ENCODE peak calls at places on chromosome 5, in five cellular contexts. P is AG04449, H is fibroblast of mammary gland, F is PC-3, V is Calu3. K is an unnamed sample.

GRCh38 chr5:2133080-2133479 is 250.4 kb upstream of the IRX4 start:
- DNase-seq in V (no peak), F (no peak), H (peak), P (no peak), K (no peak)

GRCh38 chr5:172412724-172413260 is 41.5 kb downstream of the SH3PXD2B start:
- DNase-seq in P (peak), V (no peak), H (peak), F (peak), K (peak)

GRCh38 chr5:107522456-107522855 is 148.3 kb downstream of the EFNA5 start:
- DNase-seq in P (no peak), V (no peak), F (no peak), H (no peak), K (no peak)

GRCh38 chr5:130164966-130165365 is 260.7 kb downstream of the CHSY3 start:
- DNase-seq in P (no peak), V (no peak), H (peak), F (peak), K (no peak)

GRCh38 chr5:82922086-82922734 is 155.0 kb downstream of the TMEM167A start:
- DNase-seq in F (no peak), V (no peak), P (no peak), H (no peak), K (no peak)

GRCh38 chr5:14041528-14042184 is 97.2 kb upstream of the DNAH5 start:
- DNase-seq in P (no peak), F (no peak), H (no peak), V (no peak), K (no peak)

GRCh38 chr5:2758632-2759031 is 7.2 kb upstream of the IRX2 start:
- DNase-seq in P (no peak), H (no peak), F (no peak), V (no peak), K (no peak)

GRCh38 chr5:22918511-22918910 is 65.4 kb upstream of the CDH12 start:
- DNase-seq in P (no peak), H (no peak), V (no peak), F (no peak), K (no peak)

GRCh38 chr5:162037431-162037830 is 30.1 kb upstream of the GABRG2 start:
- DNase-seq in H (no peak), V (no peak), F (no peak), P (no peak), K (no peak)

GRCh38 chr5:72438141-72438540 is 69.1 kb downstream of the ZNF366 start:
- DNase-seq in H (peak), F (peak), V (peak), P (no peak), K (no peak)

GRCh38 chr5:55370291-55370925 is 62.6 kb downstream of the MTREX start:
- DNase-seq in H (no peak), V (no peak), F (no peak), P (no peak), K (no peak)

GRCh38 chr5:94745786-94746730 is 127.6 kb downstream of the SLF1 start:
- DNase-seq in H (peak), V (no peak), F (peak), P (no peak), K (no peak)

GRCh38 chr5:68353624-68354023 is 138.1 kb downstream of the PIK3R1 start:
- DNase-seq in H (peak), P (no peak), V (no peak), F (no peak), K (no peak)

GRCh38 chr5:2277886-2278285 is 395.2 kb upstream of the IRX4 start:
- DNase-seq in V (no peak), P (no peak), F (no peak), H (no peak), K (no peak)

GRCh38 chr5:100270323-100270771 is 264.8 kb upstream of the FAM174A start:
- DNase-seq in V (no peak), F (peak), P (no peak), H (no peak), K (no peak)

GRCh38 chr5:10229306-10230048 is 20.2 kb downstream of the ATPSCKMT start:
- DNase-seq in P (peak), F (peak), V (no peak), H (peak), K (no peak)

GRCh38 chr5:122007445-122008010 is 45.8 kb downstream of the SRFBP1 start:
- DNase-seq in H (no peak), P (no peak), V (no peak), F (no peak), K (no peak)

GRCh38 chr5:2187687-2188086 is 305.0 kb upstream of the IRX4 start:
- DNase-seq in F (no peak), P (no peak), H (no peak), V (no peak), K (no peak)

GRCh38 chr5:82222597-82223574 is 55.3 kb downstream of the RPS23 start:
- DNase-seq in H (no peak), V (no peak), P (peak), F (no peak), K (no peak)

GRCh38 chr5:102865171-102865509 is 110.0 kb downstream of the PAM start:
- DNase-seq in V (no peak), F (no peak), P (no peak), H (peak), K (no peak)

GRCh38 chr5:35819656-35820055 is 37.0 kb upstream of the IL7R start:
- DNase-seq in P (no peak), H (no peak), V (no peak), F (no peak), K (no peak)

GRCh38 chr5:112226215-112226614 is 192.9 kb downstream of the EPB41L4A start:
- DNase-seq in H (no peak), F (no peak), P (no peak), V (no peak), K (no peak)

GRCh38 chr5:1445313-1445894 is at the start of gene SLC6A3:
- DNase-seq in H (no peak), F (no peak), P (no peak), V (no peak), K (peak)

GRCh38 chr5:103571730-103572129 is 9.1 kb upstream of the NUDT12 start:
- DNase-seq in P (no peak), V (no peak), F (no peak), H (no peak), K (no peak)

GRCh38 chr5:14818931-14819790 is 52.4 kb downstream of the ANKH start:
- DNase-seq in P (no peak), H (peak), F (no peak), V (no peak), K (no peak)

GRCh38 chr5:112418412-112419049 is 546 bp downstream of the EPB41L4A start:
- DNase-seq in F (no peak), H (no peak), P (no peak), V (peak), K (no peak)

GRCh38 chr5:125370486-125370885 is 624.0 kb upstream of the ZNF608 start:
- DNase-seq in V (no peak), P (no peak), F (no peak), H (no peak), K (no peak)

GRCh38 chr5:56475689-56476486 is 242.8 kb upstream of the ANKRD55 start:
- DNase-seq in P (no peak), H (no peak), F (peak), V (no peak), K (no peak)

GRCh38 chr5:149450199-149450598 is 71.1 kb upstream of the IL17B start:
- DNase-seq in F (no peak), V (no peak), H (peak), P (no peak), K (no peak)

GRCh38 chr5:68714810-68715209 is 379.0 kb upstream of the SLC30A5 start:
- DNase-seq in F (no peak), P (no peak), H (no peak), V (no peak), K (no peak)

GRCh38 chr5:124156408-124157027 is 589.9 kb downstream of the ZNF608 start:
- DNase-seq in H (peak), V (no peak), P (no peak), F (no peak), K (no peak)

GRCh38 chr5:132674671-132675506 is 1.1 kb downstream of the IL4 start:
- DNase-seq in F (peak), V (peak), H (peak), P (peak), K (no peak)

GRCh38 chr5:8376478-8376877 is 507.5 kb downstream of the MTRR start:
- DNase-seq in F (no peak), V (no peak), H (no peak), P (no peak), K (no peak)

GRCh38 chr5:64827703-64828102 is 59.0 kb downstream of the CWC27 start:
- DNase-seq in F (no peak), V (no peak), H (no peak), P (no peak), K (no peak)

GRCh38 chr5:157516016-157516415 is 56.0 kb downstream of the NIPAL4 start:
- DNase-seq in V (no peak), H (peak), F (peak), P (peak), K (no peak)

GRCh38 chr5:132814441-132815294 is 1.6 kb downstream of the SOWAHA start:
- DNase-seq in V (no peak), P (no peak), H (no peak), F (no peak), K (no peak)

GRCh38 chr5:2751592-2752021 is at the start of gene IRX2:
- DNase-seq in H (peak), V (no peak), P (peak), F (peak), K (no peak)

GRCh38 chr5:175696139-175696854 is 38.4 kb downstream of the HRH2 start:
- DNase-seq in F (peak), H (no peak), P (no peak), V (peak), K (peak)
- TF ChIP-seq CTCF in F (peak), H (no peak), P (no peak), V (peak), K (peak)

DNA sequence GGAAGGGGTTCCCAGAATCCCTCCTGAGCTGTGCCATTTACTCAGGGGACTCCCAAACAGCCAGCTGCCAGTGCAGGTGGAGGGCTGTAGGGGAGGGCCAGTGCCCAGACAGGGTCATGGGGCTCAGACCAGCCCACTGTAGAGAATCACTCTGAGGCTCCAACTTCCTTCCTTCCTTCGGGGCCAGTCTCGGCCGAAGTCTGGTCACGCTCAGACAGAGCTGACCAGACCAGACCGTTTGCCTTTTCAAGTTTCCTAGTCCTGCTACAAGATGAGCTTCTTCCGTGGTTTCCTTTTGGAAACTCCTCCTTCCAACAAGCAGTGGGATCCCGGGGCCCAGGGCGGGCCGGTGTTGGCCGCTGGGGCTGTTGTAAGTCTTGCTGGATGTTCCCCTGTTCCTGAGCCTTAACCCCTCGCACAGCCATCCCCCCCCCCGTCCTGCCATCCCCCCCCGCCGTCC is 52.6 kb downstream of the SAR1B start:
- DNase-seq in H (no peak), F (no peak), V (no peak), P (no peak), K (no peak)
- TF ChIP-seq CTCF in H (no peak), F (no peak), V (no peak), P (no peak), K (no peak)

DNA sequence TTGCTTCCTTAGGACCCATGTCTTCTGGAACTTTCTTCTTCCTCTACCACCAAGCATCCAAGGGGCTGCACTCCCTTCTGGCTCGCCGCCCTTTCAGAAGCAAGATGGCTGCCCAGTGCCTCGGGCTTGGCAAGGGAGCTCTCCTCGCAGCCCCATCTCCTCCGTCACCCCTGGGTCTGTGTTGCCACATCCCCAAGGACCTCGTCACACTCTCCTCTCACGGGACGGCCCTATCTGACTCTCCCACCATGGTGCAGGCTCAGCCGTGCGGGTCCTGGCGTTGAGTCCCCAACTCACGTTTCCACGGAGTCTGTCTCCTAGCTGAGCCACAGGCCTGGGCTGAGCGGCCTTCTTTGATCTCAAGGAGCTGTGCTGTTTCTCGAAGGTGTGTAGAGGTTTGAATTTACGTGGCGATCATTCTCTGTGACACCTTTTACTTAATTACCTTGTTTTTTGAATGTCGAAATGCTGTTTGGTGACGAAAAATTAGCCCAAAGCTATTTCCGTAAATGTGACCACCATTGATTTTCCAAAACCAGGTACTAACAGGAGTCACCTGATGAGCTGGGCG is 15.0 kb upstream of the SCGB3A1 start:
- DNase-seq in P (no peak), V (no peak), H (no peak), F (no peak), K (no peak)
- TF ChIP-seq CTCF in P (no peak), V (no peak), H (no peak), F (peak), K (no peak)

GRCh38 chr5:115553082-115553481 is 8.5 kb upstream of the FEM1C start:
- DNase-seq in H (peak), V (no peak), F (no peak), P (no peak), K (no peak)

GRCh38 chr5:115551415-115551814 is 6.8 kb upstream of the FEM1C start:
- DNase-seq in H (peak), V (no peak), F (peak), P (no peak), K (no peak)

GRCh38 chr5:115545065-115545882 is 699 bp upstream of the FEM1C start:
- DNase-seq in V (no peak), P (no peak), F (no peak), H (peak), K (peak)

GRCh38 chr5:115548683-115549082 is 4.1 kb upstream of the FEM1C start:
- DNase-seq in V (no peak), H (no peak), P (no peak), F (no peak), K (no peak)

GRCh38 chr5:115549154-115549553 is 4.6 kb upstream of the FEM1C start:
- DNase-seq in H (peak), P (no peak), F (peak), V (peak), K (no peak)
- TF ChIP-seq CTCF in H (peak), P (no peak), F (peak), V (no peak), K (peak)

GRCh38 chr5:175741556-175741955 is 83.7 kb downstream of the HRH2 start:
- DNase-seq in F (no peak), H (no peak), P (no peak), V (no peak), K (no peak)
- TF ChIP-seq CTCF in F (no peak), H (no peak), P (no peak), V (no peak), K (no peak)

DNA sequence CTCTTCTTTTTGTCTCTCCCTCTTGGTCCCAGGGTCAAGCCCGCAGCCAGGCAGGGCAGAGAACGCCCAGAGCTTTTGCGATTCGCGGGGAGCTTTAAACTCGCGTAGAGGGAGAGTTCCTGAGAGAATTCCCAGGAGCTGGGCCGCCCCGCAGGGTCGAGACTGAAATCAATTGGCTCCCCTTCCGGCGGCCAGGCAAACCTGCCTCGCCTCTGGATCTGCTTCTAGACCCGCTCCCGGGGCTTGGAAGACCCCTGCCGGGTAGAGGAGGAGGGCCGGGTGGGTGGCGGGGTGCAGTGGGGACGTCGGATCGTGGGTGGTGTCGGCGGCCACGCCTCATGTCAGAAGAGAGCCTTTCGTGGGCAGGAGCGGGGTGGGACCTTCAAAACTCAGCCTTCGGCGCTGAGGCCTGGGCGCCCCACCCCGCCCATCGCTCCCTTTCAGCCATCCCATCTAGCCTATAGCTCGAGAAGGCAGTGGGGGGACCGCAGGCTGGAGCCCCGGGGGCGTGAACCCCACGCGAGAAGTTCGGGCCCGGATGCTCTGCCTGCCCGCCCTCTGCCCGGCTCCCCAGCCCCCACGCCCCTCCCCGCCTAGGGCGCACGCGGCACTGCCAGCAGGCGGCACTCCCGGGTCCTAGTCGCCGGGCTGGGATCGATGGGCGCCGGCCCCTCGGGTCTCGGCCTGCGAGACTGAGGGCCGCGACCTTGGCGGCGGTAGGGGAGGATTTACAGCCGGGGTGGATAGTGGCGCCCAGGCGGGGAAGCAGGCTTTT is 6.1 kb downstream of the PRDM6 start:
- DNase-seq in V (no peak), H (no peak), P (no peak), F (no peak), K (no peak)
- TF ChIP-seq CTCF in V (no peak), H (no peak), P (no peak), F (no peak), K (no peak)

DNA sequence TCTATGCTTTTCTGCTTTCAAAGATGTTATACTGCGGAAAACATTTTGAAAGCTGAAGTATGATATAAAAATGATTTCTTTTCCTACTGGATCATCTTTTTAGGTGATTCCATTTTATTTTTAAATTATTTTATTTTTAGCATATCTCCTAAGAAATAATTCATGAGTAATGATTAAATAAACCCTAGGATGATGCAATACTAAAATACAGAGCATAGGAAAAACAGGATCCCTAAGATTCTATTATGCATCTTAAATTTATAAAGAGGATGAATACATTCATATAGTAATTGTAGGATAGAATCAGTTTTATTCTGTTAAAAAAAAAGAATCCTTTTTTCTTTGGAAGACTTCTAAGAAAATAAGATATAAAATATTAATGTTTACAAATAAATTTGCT is 10.9 kb downstream of the POLK start:
- DNase-seq in V (no peak), P (no peak), F (no peak), H (no peak), K (no peak)
- TF ChIP-seq CTCF in V (no peak), P (no peak), F (no peak), H (no peak), K (no peak)

GRCh38 chr5:97991236-97991635 is 782.2 kb upstream of the RGMB start:
- DNase-seq in P (no peak), V (no peak), H (no peak), F (no peak), K (no peak)

GRCh38 chr5:97980291-97980690 is 793.2 kb upstream of the RGMB start:
- DNase-seq in H (peak), F (no peak), V (no peak), P (no peak), K (no peak)

DNA sequence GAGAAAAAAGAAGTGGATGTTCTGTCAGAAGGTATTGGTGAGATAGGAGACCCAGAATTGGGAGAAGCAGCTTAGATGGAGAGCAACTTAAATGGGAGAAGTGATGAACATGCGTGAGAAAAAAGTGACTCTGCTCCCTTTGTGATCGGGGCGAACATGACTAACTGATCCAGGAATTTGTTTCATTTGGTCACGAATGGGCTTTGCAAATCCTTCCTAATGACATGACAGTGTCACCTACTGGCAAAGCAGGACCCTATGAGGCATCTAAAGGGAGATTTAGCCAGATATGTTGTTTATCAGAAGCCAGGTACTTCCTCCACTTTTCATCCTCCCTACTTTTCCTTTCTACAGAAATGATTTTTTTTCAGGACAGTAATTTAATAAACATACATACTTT is 787.4 kb upstream of the RGMB start:
- DNase-seq in F (peak), V (no peak), P (no peak), H (peak), K (no peak)
- TF ChIP-seq CTCF in F (peak), V (no peak), P (no peak), H (peak), K (no peak)

DNA sequence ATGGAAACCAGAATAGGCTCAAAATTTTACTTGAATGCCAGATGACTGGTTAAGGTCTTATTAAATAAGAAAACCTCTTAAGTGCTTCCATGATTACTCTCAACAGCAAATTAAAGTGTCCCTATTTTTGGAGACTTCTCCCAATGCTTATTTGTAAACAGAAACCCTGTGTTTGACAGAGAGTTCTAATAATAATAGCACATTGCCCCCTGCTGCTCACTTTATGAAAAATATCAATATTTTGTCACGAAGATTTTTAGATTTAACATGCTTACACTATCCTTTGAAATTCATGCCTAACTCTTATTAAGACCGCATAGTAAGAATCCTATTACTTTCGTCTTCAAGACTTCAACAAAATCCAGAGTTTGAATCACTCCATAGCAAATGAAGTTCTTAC is 75.4 kb upstream of the PRRC1 start:
- DNase-seq in H (peak), P (no peak), F (peak), V (no peak), K (no peak)
- TF ChIP-seq CTCF in H (peak), P (no peak), F (peak), V (peak), K (peak)